ENCODE peak calls at places on chromosomes 1 and 21, in four cellular contexts. H is sigmoid colon, W is thoracic aorta, L is pancreas. Q is an unnamed sample.

GRCh38 chr1:155226910-155227260 is 18.4 kb downstream of the MTX1 start:
- DNase-seq in H (no peak), W (no peak), L (peak), Q (no peak)

GRCh38 chr1:17116643-17117042 is 2.6 kb downstream of the PADI2 start:
- DNase-seq in H (no peak), W (no peak), L (no peak), Q (no peak)

GRCh38 chr1:227917081-227917950 is 30.4 kb downstream of the WNT9A start:
- DNase-seq in H (no peak), W (no peak), L (peak), Q (no peak)

GRCh38 chr21:45910548-45911221 is 70.9 kb upstream of the COL6A1 start:
- DNase-seq in H (peak), W (no peak), L (peak), Q (no peak)

GRCh38 chr21:28427356-28428022 is 565.2 kb downstream of the LTN1 start:
- DNase-seq in H (no peak), W (no peak), L (no peak), Q (no peak)

GRCh38 chr1:223246468-223246867 is 103.4 kb upstream of the TLR5 start:
- DNase-seq in H (no peak), W (no peak), L (no peak), Q (no peak)

GRCh38 chr1:109786107-109786470 is 22.4 kb upstream of the EPS8L3 start:
- DNase-seq in H (peak), W (no peak), L (peak), Q (no peak)

GRCh38 chr1:180778782-180779398 is 133.8 kb upstream of the KIAA1614 start:
- DNase-seq in H (no peak), W (no peak), L (no peak), Q (no peak)

GRCh38 chr1:224565186-224565585 is 50.9 kb upstream of the CNIH3 start:
- DNase-seq in H (no peak), W (no peak), L (no peak), Q (no peak)

GRCh38 chr21:14591882-14592281 is 45.8 kb upstream of the SAMSN1 start:
- DNase-seq in H (no peak), W (no peak), L (no peak), Q (no peak)

GRCh38 chr1:223270155-223270554 is 93.8 kb downstream of the SUSD4 start:
- DNase-seq in H (no peak), W (no peak), L (no peak), Q (no peak)

GRCh38 chr21:33865996-33866575 is 49.5 kb downstream of the ATP5PO start:
- DNase-seq in H (no peak), W (no peak), L (no peak), Q (no peak)

GRCh38 chr1:156098782-156099181 is 15.7 kb upstream of the LMNA start:
- DNase-seq in H (no peak), W (no peak), L (no peak), Q (no peak)

GRCh38 chr1:206608108-206608698 is 4.1 kb downstream of the EIF2D start:
- DNase-seq in H (no peak), W (no peak), L (no peak), Q (no peak)

GRCh38 chr1:93447481-93448291 is at the start of gene FNBP1L:
- DNase-seq in H (peak), W (no peak), L (peak), Q (no peak)

GRCh38 chr1:63662846-63663245 is 69.6 kb downstream of the PGM1 start:
- DNase-seq in H (no peak), W (no peak), L (no peak), Q (no peak)

DNA sequence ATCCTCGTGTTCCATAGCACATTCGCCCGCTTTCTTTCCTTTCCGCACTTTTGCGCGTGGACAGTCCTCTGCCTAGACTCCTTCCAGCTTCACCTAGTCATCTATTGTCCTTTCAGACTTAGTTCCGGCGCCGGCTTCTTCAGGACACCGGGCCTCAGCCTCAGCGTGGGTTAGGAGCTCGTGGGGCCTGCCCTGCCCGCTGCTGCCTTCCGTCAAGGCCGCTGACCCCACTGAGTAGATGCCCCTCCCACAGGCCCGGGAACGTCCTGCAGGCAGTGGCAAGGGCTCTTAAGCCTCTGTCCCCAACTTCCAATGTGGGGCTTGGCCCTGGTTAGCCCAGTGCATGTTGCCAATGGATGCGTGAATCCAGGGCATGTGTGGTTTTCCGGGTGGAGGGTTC is 11.4 kb downstream of the DMRTB1 start:
- DNase-seq in H (no peak), W (no peak), L (no peak), Q (no peak)
- H3K4me3 ChIP-seq in H (no peak), W (no peak), L (no peak), Q (no peak)

GRCh38 chr1:51627672-51628071 is 10.8 kb downstream of the OSBPL9 start:
- DNase-seq in H (no peak), W (no peak), L (no peak), Q (no peak)
- TF ChIP-seq CTCF in H (no peak), W (peak), L (no peak), Q (peak)

DNA sequence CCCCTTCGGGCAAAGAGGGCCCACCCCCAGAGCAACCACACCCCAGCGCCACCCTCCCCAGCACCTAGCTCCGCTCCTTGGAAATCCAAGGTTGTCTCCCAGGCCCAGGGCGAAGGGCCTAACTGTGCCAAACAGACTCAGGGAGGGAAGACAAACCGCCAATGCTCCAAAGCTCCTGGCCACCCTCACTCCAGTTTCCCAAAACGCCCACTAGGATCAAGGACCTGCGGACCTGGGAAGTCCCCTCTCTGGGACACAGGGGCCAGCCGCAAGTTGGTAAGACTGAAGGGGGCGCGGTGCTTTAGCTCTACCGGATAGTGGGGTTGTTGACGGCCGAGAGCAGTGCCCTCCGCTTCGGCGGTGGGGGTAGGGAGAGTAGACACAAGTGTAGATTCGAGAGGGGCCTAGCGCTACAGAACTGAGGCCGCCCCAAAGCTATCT is 581 bp downstream of the IRF6 start:
- DNase-seq in H (no peak), W (no peak), L (peak), Q (no peak)
- H3K4me3 ChIP-seq in H (peak), W (peak), L (peak), Q (peak)

DNA sequence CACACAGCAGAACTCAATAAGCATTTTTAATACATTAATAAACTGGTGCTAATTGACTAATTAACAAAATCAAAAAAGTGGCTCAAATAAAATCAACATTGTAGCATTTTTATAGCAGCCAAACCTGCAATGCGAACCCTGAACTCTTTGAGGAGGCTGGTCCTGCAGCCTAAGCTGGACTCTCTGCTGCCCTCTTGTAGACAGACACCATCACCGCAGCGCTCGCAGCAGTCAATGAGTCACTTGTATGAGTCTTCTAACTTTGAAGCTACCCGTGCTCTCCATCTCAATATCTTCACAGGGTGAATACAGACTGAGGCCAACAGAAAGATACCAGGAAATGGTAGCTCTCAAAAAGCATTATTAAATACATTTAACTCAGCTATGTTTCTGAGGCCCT is 9.7 kb upstream of the KRTAP7-1 start:
- DNase-seq in H (no peak), W (no peak), L (peak), Q (peak)
- TF ChIP-seq CTCF in H (no peak), W (no peak), L (peak), Q (peak)

GRCh38 chr1:233965856-233966255 is 61.4 kb downstream of the SLC35F3 start:
- DNase-seq in H (no peak), W (no peak), L (no peak), Q (no peak)
- H3K4me3 ChIP-seq in H (no peak), W (no peak), L (no peak), Q (no peak)

GRCh38 chr1:10978719-10979118 is 33.7 kb upstream of the TARDBP start:
- DNase-seq in H (no peak), W (no peak), L (no peak), Q (no peak)

GRCh38 chr1:10980841-10981727 is 31.4 kb upstream of the TARDBP start:
- DNase-seq in H (peak), W (no peak), L (no peak), Q (no peak)

GRCh38 chr1:10975567-10976326 is 36.7 kb upstream of the TARDBP start:
- DNase-seq in H (peak), W (no peak), L (no peak), Q (no peak)

GRCh38 chr1:10979483-10979920 is 33.0 kb upstream of the TARDBP start:
- DNase-seq in H (peak), W (peak), L (no peak), Q (no peak)

GRCh38 chr1:10980094-10980577 is 32.3 kb upstream of the TARDBP start:
- DNase-seq in H (peak), W (peak), L (peak), Q (peak)
- TF ChIP-seq CTCF in H (peak), W (peak), L (no peak), Q (peak)

DNA sequence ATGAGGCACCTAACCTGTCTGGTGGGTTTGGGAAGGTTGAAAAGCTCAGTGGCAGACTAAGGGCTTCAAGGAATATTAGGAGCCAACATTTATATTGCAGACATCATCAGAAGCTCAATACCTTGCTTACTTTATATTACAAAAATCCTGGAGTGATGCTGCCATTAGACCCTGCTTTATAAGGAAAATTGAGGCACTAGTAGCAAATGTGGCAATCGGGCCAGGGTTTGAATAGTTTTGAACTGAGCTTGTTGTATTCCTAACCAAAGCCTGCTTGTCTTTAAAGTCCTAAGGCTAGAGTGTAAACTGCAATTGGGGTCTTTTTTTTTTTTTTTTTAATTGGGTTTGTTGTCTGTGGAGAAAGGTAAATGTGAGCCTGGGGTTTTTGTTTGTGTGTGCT is 14.3 kb downstream of the L1TD1 start:
- DNase-seq in H (no peak), W (no peak), L (no peak), Q (no peak)
- H3K4me3 ChIP-seq in H (no peak), W (no peak), L (no peak), Q (no peak)

GRCh38 chr1:245987577-245987976 is 519.5 kb downstream of the SMYD3 start:
- DNase-seq in H (no peak), W (no peak), L (no peak), Q (no peak)

GRCh38 chr1:245987222-245987545 is 519.9 kb downstream of the SMYD3 start:
- DNase-seq in H (no peak), W (no peak), L (no peak), Q (no peak)

GRCh38 chr1:245987997-245988392 is 519.1 kb downstream of the SMYD3 start:
- DNase-seq in H (no peak), W (no peak), L (no peak), Q (no peak)

GRCh38 chr1:245988393-245989078 is 518.5 kb downstream of the SMYD3 start:
- DNase-seq in H (no peak), W (no peak), L (no peak), Q (no peak)

GRCh38 chr1:245986404-245987221 is 520.5 kb downstream of the SMYD3 start:
- DNase-seq in H (no peak), W (no peak), L (no peak), Q (no peak)
- TF ChIP-seq CTCF in H (no peak), W (no peak), L (no peak), Q (no peak)

GRCh38 chr1:89552481-89553194 is 28.0 kb downstream of the LRRC8B start:
- DNase-seq in H (no peak), W (no peak), L (no peak), Q (peak)
- H3K4me3 ChIP-seq in H (no peak), W (peak), L (no peak), Q (peak)

DNA sequence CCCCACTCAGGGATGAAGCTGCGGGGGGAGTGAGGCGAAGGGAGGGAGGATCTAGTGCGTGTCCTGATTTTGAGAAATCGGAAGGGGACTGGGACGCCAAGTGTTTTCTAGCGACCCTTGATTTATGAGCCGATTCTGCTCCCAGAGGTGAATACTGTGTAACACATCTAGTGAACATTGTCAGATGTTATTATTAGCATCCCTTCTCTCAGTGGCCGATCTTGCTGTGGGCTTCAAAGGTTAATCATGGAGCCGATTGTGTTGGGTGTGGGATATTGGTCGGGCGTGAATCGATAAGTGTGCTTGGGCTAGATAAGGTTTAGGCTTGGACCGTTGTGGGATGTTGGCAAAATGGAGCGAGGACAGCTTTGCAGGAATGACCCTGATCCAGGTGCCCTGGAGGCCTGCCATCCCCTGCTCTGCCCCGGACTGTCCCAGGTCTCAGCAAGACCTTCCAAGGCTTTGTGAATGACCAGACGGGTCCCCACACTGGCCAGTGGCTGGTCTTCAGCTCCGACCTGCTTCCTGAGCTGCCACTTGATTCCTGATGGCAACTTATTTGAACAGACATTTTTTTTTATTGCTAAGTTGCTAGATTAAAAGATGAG is 2.2 kb downstream of the AJAP1 start:
- DNase-seq in H (no peak), W (no peak), L (no peak), Q (no peak)
- TF ChIP-seq CTCF in H (no peak), W (no peak), L (no peak), Q (no peak)

Q was measured in LNCaP clone FGC.